ENCODE peak calls at places on chromosomes 2 and 18, in four cellular contexts. P is stimulated activated naive CD4-positive, alpha-beta T cell; Z is ecto neural progenitor cell; V is Right ventricle myocardium superior. H is an unnamed sample.

GRCh38 chr18:46338213-46338612 is 234.0 kb downstream of the HAUS1 start:
- DNase-seq in V (no peak), Z (no peak), P (no peak), H (peak)

GRCh38 chr18:8778386-8778785 is 73.0 kb downstream of the MTCL1 start:
- DNase-seq in V (no peak), Z (no peak), P (no peak), H (no peak)

GRCh38 chr2:205563646-205564045 is 118.7 kb upstream of the NRP2 start:
- DNase-seq in P (no peak), V (peak), Z (no peak), H (no peak)

GRCh38 chr2:47056374-47056773 is 98.7 kb downstream of the STPG4 start:
- DNase-seq in Z (no peak), P (no peak), V (no peak), H (no peak)

GRCh38 chr18:9835112-9835755 is 50.5 kb upstream of the TXNDC2 start:
- DNase-seq in P (no peak), Z (no peak), V (no peak), H (no peak)

GRCh38 chr18:57630759-57631660 is 9.4 kb upstream of the NARS1 start:
- DNase-seq in V (no peak), P (no peak), Z (no peak), H (no peak)

GRCh38 chr2:222483513-222484039 is 59.2 kb downstream of the SGPP2 start:
- DNase-seq in Z (no peak), P (no peak), V (peak), H (no peak)

GRCh38 chr2:239164281-239164871 is 236.4 kb downstream of the HDAC4 start:
- DNase-seq in Z (no peak), P (peak), V (no peak), H (peak)

GRCh38 chr18:54466248-54467005 is 108.7 kb downstream of the C18orf54 start:
- DNase-seq in V (no peak), P (no peak), Z (no peak), H (no peak)

GRCh38 chr2:9982248-9982647 is 30.8 kb downstream of the GRHL1 start:
- DNase-seq in Z (peak), P (no peak), V (no peak), H (no peak)

GRCh38 chr2:233838726-233839446 is 15.4 kb downstream of the HJURP start:
- DNase-seq in V (no peak), P (no peak), Z (no peak), H (no peak)

GRCh38 chr2:8573942-8574195 is 108.0 kb upstream of the ID2 start:
- DNase-seq in Z (no peak), P (no peak), V (no peak), H (no peak)

GRCh38 chr18:9684901-9685738 is 23.0 kb upstream of the RAB31 start:
- DNase-seq in V (peak), P (no peak), Z (no peak), H (no peak)

GRCh38 chr18:10047237-10047636 is 133.4 kb downstream of the VAPA start:
- DNase-seq in P (no peak), Z (no peak), V (no peak), H (no peak)

GRCh38 chr2:217222511-217222910 is 362.6 kb upstream of the TNP1 start:
- DNase-seq in V (no peak), Z (no peak), P (no peak), H (no peak)

GRCh38 chr2:66446178-66446860 is 11.4 kb downstream of the MEIS1 start:
- DNase-seq in V (peak), Z (peak), P (no peak), H (peak)

GRCh38 chr2:145649061-145649460 is 1129.1 kb upstream of the ZEB2 start:
- DNase-seq in P (no peak), Z (no peak), V (no peak), H (no peak)

GRCh38 chr2:112604952-112605351 is 20.5 kb downstream of the CHCHD5 start:
- DNase-seq in Z (no peak), V (no peak), P (no peak), H (peak)

GRCh38 chr2:239383036-239383795 is 17.6 kb downstream of the HDAC4 start:
- DNase-seq in P (no peak), V (peak), Z (no peak), H (peak)

GRCh38 chr2:189192766-189193165 is 13.2 kb upstream of the COL5A2 start:
- DNase-seq in Z (no peak), P (no peak), V (no peak), H (no peak)

GRCh38 chr2:25043241-25043867 is 1.5 kb downstream of the EFR3B start:
- DNase-seq in P (peak), Z (peak), V (no peak), H (peak)

GRCh38 chr2:3628800-3629199 is 29.2 kb upstream of the ALLC start:
- DNase-seq in Z (peak), V (no peak), P (no peak), H (peak)

GRCh38 chr2:19796036-19796703 is 105.6 kb downstream of the TTC32 start:
- DNase-seq in P (no peak), V (no peak), Z (no peak), H (no peak)

GRCh38 chr2:235002198-235003095 is 50.6 kb downstream of the SH3BP4 start:
- DNase-seq in P (no peak), Z (no peak), V (no peak), H (peak)

GRCh38 chr18:58473071-58473470 is 155.8 kb downstream of the ALPK2 start:
- DNase-seq in P (no peak), V (no peak), Z (no peak), H (no peak)

GRCh38 chr2:180625006-180625844 is 355.2 kb upstream of the UBE2E3 start:
- DNase-seq in P (no peak), Z (no peak), V (no peak), H (no peak)

GRCh38 chr2:19607931-19608762 is 249.7 kb upstream of the OSR1 start:
- DNase-seq in P (no peak), Z (no peak), V (no peak), H (no peak)

H was measured in sigmoid colon.